ENCODE peak calls at places on chromosomes 3 and 15, in nine cellular contexts. J is dorsolateral prefrontal cortex, Q is GM20000, C is progenitor cell of endocrine pancreas, T is uterus, W is PC-3, K is GM10248, B is K562, E is upper lobe of right lung. P is an unnamed sample.

GRCh38 chr15:56207711-56208110 is 36.0 kb downstream of the RFX7 start:
- DNase-seq in J (no peak), Q (no peak), C (no peak), T (no peak), W (no peak), K (no peak), B (no peak), E (no peak), P (no peak)

GRCh38 chr3:144097144-144097543 is 125.5 kb downstream of the DIPK2A start:
- DNase-seq in J (no peak), Q (no peak), C (no peak), T (no peak), W (no peak), K (no peak), B (no peak), E (no peak), P (no peak)

GRCh38 chr15:101407439-101407838 is 82.1 kb downstream of the PCSK6 start:
- DNase-seq in J (no peak), Q (peak), C (no peak), T (no peak), W (no peak), K (peak), B (no peak), E (peak), P (no peak)

GRCh38 chr3:94336076-94336741 is 273.3 kb downstream of the NSUN3 start:
- DNase-seq in J (no peak), Q (peak), C (no peak), T (no peak), W (peak), K (no peak), B (no peak), E (no peak), P (no peak)

GRCh38 chr3:126498936-126499335 is 18.6 kb downstream of the UROC1 start:
- DNase-seq in J (no peak), Q (no peak), C (no peak), T (no peak), W (no peak), K (no peak), B (no peak), E (no peak), P (no peak)

GRCh38 chr3:134931045-134931775 is 136.2 kb downstream of the EPHB1 start:
- DNase-seq in J (no peak), Q (no peak), C (no peak), T (no peak), W (no peak), K (no peak), B (no peak), E (no peak), P (no peak)

GRCh38 chr3:45054196-45054857 is 28.2 kb downstream of the CLEC3B start:
- DNase-seq in J (no peak), Q (no peak), C (no peak), T (no peak), W (peak), K (no peak), B (no peak), E (no peak), P (no peak)

GRCh38 chr3:192467230-192468186 is 259.8 kb downstream of the FGF12 start:
- DNase-seq in J (peak), Q (peak), C (peak), T (peak), W (peak), K (peak), B (peak), E (no peak), P (no peak)

GRCh38 chr3:57500506-57500905 is 43.6 kb downstream of the DNAH12 start:
- DNase-seq in J (no peak), Q (no peak), C (no peak), T (no peak), W (no peak), K (no peak), B (no peak), E (no peak), P (no peak)

GRCh38 chr3:119858957-119859356 is 77.1 kb downstream of the NR1I2 start:
- DNase-seq in J (no peak), Q (no peak), C (no peak), T (no peak), W (no peak), K (no peak), B (no peak), E (no peak), P (no peak)

GRCh38 chr3:97823503-97824004 is 1.7 kb downstream of the CRYBG3 start:
- DNase-seq in J (no peak), Q (no peak), C (no peak), T (no peak), W (no peak), K (no peak), B (no peak), E (no peak), P (no peak)

GRCh38 chr15:89830622-89831021 is 16.0 kb upstream of the ANPEP start:
- DNase-seq in J (no peak), Q (no peak), C (no peak), T (no peak), W (no peak), K (no peak), B (no peak), E (no peak), P (no peak)

GRCh38 chr15:82714026-82714425 is 4.4 kb upstream of the AP3B2 start:
- DNase-seq in J (no peak), Q (peak), C (no peak), T (no peak), W (no peak), K (no peak), B (no peak), E (no peak), P (no peak)

GRCh38 chr15:72771329-72771725 is 12.2 kb downstream of the ADPGK start:
- DNase-seq in J (no peak), Q (no peak), C (no peak), T (no peak), W (no peak), K (no peak), B (no peak), E (no peak), P (no peak)

GRCh38 chr15:72766025-72766424 is 17.5 kb downstream of the ADPGK start:
- DNase-seq in J (no peak), Q (no peak), C (no peak), T (no peak), W (no peak), K (no peak), B (no peak), E (no peak), P (no peak)

GRCh38 chr15:72766780-72767179 is 16.8 kb downstream of the ADPGK start:
- DNase-seq in J (no peak), Q (no peak), C (no peak), T (no peak), W (no peak), K (no peak), B (no peak), E (no peak), P (no peak)

GRCh38 chr15:72774696-72775383 is 8.7 kb downstream of the ADPGK start:
- DNase-seq in J (no peak), Q (no peak), C (no peak), T (no peak), W (no peak), K (no peak), B (no peak), E (no peak), P (no peak)

DNA sequence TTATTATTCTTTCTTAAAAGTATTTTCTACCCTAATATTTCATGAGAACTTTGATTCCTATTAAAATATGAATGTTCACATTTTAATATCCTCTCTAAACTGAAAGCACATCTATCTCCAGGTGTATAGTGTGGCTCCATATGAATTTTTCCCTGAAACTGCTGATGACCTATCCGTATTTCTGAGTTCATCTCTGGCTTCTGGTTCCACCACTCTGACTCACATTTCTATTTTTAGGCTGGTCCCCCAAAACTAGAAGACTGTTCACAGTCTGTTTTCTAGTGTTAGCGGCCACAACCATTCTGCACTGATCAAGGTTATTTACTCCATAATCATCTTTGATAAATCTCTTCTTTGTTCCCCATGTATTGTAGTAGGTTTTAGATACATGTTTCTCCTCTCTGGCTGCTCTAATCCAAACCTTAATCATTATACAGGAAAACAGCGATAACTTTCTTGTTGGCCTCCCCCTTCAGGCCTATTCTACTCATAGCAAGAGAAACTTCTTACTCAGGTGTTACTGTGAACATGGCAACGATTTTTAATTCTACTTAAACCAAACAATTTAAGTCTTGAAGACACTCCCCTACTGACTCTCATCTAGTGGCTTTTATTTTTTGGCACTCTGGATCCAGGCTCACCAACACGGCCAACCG is 12.8 kb downstream of the ADPGK start:
- DNase-seq in J (no peak), Q (no peak), C (no peak), T (no peak), W (no peak), K (no peak), B (no peak), E (no peak), P (no peak)
- TF ChIP-seq CTCF in J (no peak), Q (no peak), C (peak), T (no peak), W (peak), K (no peak), B (no peak), E (no peak), P (no peak)

DNA sequence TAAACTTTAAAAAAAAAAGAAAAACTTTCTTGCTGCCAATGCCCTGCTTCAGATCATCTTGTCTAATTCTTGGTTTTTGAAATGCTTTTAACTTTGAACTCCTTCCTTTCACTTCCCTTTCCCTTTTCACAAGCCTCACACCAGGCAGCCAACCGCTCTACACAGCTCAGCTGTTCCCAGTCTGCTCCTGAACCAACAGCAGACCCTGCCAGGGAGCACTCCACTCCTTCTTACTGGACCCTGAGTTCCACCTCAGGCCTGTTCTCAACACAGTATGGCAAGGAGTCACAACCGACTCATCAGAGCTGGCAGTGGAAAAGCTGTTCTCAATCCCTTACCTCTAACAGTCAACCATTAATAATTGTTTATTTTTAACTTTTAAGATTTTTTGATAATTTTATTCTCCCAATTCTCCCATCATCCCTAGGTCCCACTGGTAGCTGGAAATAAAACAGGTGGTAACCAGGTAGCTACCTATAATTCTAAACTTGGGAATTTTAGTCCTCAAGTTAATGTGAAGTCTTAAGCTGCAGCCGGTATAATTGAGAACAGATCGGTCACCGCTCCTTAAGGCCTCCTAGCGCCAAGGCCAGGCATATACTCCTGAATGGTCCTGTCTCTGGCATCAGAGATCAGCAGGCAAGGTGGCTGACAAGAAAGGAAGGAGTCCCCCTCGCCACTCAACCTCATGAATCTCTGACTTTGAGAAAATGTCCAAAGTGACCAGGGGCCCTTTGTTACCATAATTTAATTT is 43.9 kb downstream of the BOC start:
- DNase-seq in J (no peak), Q (no peak), C (no peak), T (no peak), W (peak), K (no peak), B (peak), E (no peak), P (no peak)
- TF ChIP-seq CTCF in J (no peak), Q (no peak), C (peak), T (no peak), W (no peak), K (no peak), B (no peak), E (no peak), P (no peak)

DNA sequence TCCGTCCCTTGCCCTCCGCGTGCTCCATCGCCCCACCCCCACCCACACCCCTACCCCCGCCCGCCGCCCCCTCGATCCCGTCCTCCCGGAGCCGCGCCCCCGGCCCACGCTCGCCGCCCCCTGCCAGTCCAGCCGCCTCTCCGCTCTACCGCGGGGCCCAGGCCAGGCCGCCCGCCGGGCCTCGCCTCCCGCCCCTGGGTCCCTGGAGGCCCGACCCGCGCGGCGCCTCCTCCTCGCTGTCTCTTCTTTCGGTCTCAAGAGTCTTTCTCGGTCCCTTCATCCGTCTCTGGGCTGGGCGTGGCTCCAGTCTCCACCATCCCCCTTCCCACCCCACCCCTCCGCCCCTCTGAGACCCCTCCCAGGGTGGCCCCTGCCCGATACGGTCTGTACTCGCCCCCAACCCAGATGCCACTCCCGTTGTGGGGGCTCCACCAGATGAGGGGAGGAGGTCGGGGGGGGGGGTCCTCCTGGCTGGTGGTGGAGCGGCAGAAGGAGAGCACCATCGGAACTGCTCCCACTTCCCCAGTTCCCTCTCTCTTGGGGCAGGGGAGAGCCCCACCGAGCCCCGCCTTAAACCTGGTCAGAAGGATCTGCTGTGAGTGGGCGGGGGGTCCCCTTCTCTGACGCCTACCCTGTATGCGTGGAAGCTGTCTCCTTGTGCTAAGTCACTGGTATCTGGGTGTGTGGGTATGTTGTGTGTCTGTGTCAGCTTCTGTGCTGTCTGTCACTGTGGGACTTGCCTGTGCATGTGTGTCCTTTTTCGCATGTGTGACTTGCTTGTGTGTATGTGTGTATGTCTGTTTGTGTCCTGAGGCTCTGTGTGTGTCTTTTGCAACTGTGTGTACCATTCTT is 1.0 kb downstream of the PRKCD start:
- DNase-seq in J (no peak), Q (peak), C (peak), T (peak), W (peak), K (peak), B (peak), E (peak), P (no peak)
- TF ChIP-seq CTCF in J (no peak), Q (no peak), C (no peak), T (no peak), W (no peak), K (no peak), B (no peak), E (no peak), P (no peak)

GRCh38 chr3:43872301-43872700 is 181.6 kb downstream of the ABHD5 start:
- DNase-seq in J (no peak), Q (no peak), C (no peak), T (no peak), W (peak), K (no peak), B (no peak), E (no peak), P (no peak)

GRCh38 chr3:43876648-43877047 is 185.9 kb downstream of the ABHD5 start:
- DNase-seq in J (no peak), Q (no peak), C (no peak), T (no peak), W (no peak), K (no peak), B (no peak), E (no peak), P (no peak)

GRCh38 chr3:43872901-43873300 is 182.2 kb downstream of the ABHD5 start:
- DNase-seq in J (peak), Q (no peak), C (no peak), T (no peak), W (peak), K (no peak), B (no peak), E (no peak), P (no peak)

GRCh38 chr3:43873723-43874122 is 183.0 kb downstream of the ABHD5 start:
- DNase-seq in J (no peak), Q (no peak), C (no peak), T (no peak), W (no peak), K (no peak), B (no peak), E (no peak), P (no peak)

GRCh38 chr3:43874290-43874689 is 183.6 kb downstream of the ABHD5 start:
- DNase-seq in J (no peak), Q (no peak), C (no peak), T (no peak), W (peak), K (no peak), B (no peak), E (no peak), P (no peak)
- TF ChIP-seq CTCF in J (no peak), Q (no peak), C (no peak), T (no peak), W (no peak), K (no peak), B (no peak), E (no peak), P (no peak)

P was measured in D721Med.